ENCODE peak calls at places on chromosomes 4 and X, in six cellular contexts. R is D341Med; E is ureter; I is stimulated activated CD8-positive, alpha-beta memory T cell treated with anti-CD3 and anti-CD28 coated beads, Interleukin-2, amount 100 ng/mL, for 48 hours; S is SK-N-SH; D is mesendoderm. T is an unnamed sample.

GRCh38 chr4:111066447-111066846 is 443.6 kb upstream of the PITX2 start:
- DNase-seq in R (no peak), E (no peak), D (no peak), S (no peak), I (no peak), T (no peak)

GRCh38 chr4:37008199-37008598 is 236.3 kb upstream of the NWD2 start:
- DNase-seq in E (peak), I (no peak), D (peak), S (no peak), R (no peak), T (no peak)

GRCh38 chr4:92600638-92601037 is 296.9 kb downstream of the GRID2 start:
- DNase-seq in R (peak), I (no peak), E (no peak), S (no peak), D (peak), T (no peak)

GRCh38 chr4:105887508-105887907 is 7.8 kb upstream of the NPNT start:
- DNase-seq in E (no peak), D (no peak), I (no peak), R (no peak), S (no peak), T (no peak)

GRCh38 chr4:131430302-131430701 is 1718.8 kb upstream of the PCDH10 start:
- DNase-seq in I (no peak), E (no peak), R (no peak), D (peak), S (no peak), T (no peak)

GRCh38 chrX:53262918-53263394 is 18.4 kb downstream of the IQSEC2 start:
- DNase-seq in I (no peak), S (no peak), E (no peak), R (no peak), D (no peak), T (no peak)

GRCh38 chrX:101260435-101260834 is 30.7 kb downstream of the TAF7L start:
- DNase-seq in R (no peak), I (no peak), D (peak), S (no peak), E (no peak), T (no peak)

GRCh38 chr4:128835498-128836222 is 26.2 kb downstream of the JADE1 start:
- DNase-seq in S (no peak), I (no peak), D (no peak), R (no peak), E (peak), T (peak)

GRCh38 chrX:48695925-48696300 is 621 bp upstream of the SUV39H1 start:
- DNase-seq in I (no peak), E (no peak), R (peak), S (peak), D (peak), T (no peak)

GRCh38 chrX:15674514-15674898 is 9.9 kb upstream of the CLTRN start:
- DNase-seq in I (peak), D (no peak), S (peak), R (peak), E (peak), T (peak)

GRCh38 chr4:19239565-19239964 is 1012.1 kb upstream of the SLIT2 start:
- DNase-seq in R (no peak), I (no peak), D (no peak), S (no peak), E (no peak), T (no peak)

GRCh38 chrX:42247241-42247640 is 323.9 kb upstream of the CASK start:
- DNase-seq in E (no peak), R (no peak), I (no peak), D (no peak), S (no peak), T (no peak)

GRCh38 chr4:67779631-67780030 is 25.4 kb upstream of the GNRHR start:
- DNase-seq in E (no peak), D (no peak), S (no peak), R (no peak), I (no peak), T (no peak)

GRCh38 chr4:1488831-1489638 is 82.8 kb upstream of the NKX1-1 start:
- DNase-seq in R (no peak), S (no peak), D (no peak), I (no peak), E (no peak), T (no peak)

GRCh38 chrX:141733371-141733770 is 34.8 kb upstream of the SPANXD start:
- DNase-seq in I (no peak), S (no peak), E (no peak), D (no peak), R (no peak), T (no peak)

GRCh38 chrX:53000447-53001208 is 42.3 kb upstream of the FAM156A start:
- DNase-seq in R (no peak), E (no peak), S (no peak), D (no peak), I (no peak), T (peak)

GRCh38 chr4:53908661-53909078 is 155.7 kb downstream of the CHIC2 start:
- DNase-seq in S (peak), E (peak), R (peak), I (no peak), D (peak), T (peak)

GRCh38 chrX:30668581-30668980 is 15.4 kb downstream of the GK start:
- DNase-seq in S (no peak), R (no peak), I (no peak), E (no peak), D (no peak), T (no peak)

GRCh38 chr4:47741200-47741599 is 96.7 kb downstream of the CORIN start:
- DNase-seq in R (no peak), D (no peak), I (no peak), E (no peak), S (no peak), T (no peak)

GRCh38 chr4:74123065-74123728 is 24.2 kb upstream of the CXCL2 start:
- DNase-seq in E (no peak), S (no peak), D (no peak), R (peak), I (no peak), T (no peak)

GRCh38 chrX:40746536-40746935 is 11.2 kb upstream of the MED14 start:
- DNase-seq in I (no peak), R (no peak), E (no peak), D (no peak), S (no peak), T (no peak)

GRCh38 chr4:119212964-119213606 is 572 bp downstream of the USP53 start:
- DNase-seq in I (peak), S (peak), D (peak), E (peak), R (peak), T (peak)

GRCh38 chr4:152094851-152095700 is 334.3 kb upstream of the GATB start:
- DNase-seq in D (no peak), S (no peak), I (no peak), E (no peak), R (no peak), T (no peak)

GRCh38 chrX:1685460-1685859 is 70.6 kb downstream of the ASMT start:
- DNase-seq in S (no peak), E (no peak), I (no peak), R (no peak), D (no peak), T (no peak)

GRCh38 chr4:2878346-2878745 is 34.7 kb downstream of the ADD1 start:
- DNase-seq in E (no peak), R (no peak), D (no peak), S (no peak), I (peak), T (no peak)

GRCh38 chr4:65393078-65393477 is 277.2 kb downstream of the EPHA5 start:
- DNase-seq in S (no peak), R (no peak), E (no peak), D (no peak), I (no peak), T (no peak)

GRCh38 chr4:8647626-8648025 is 55.1 kb downstream of the CPZ start:
- DNase-seq in E (peak), R (peak), I (no peak), D (no peak), S (no peak), T (no peak)

GRCh38 chr4:32161382-32161781 is 1441.2 kb downstream of the PCDH7 start:
- DNase-seq in R (no peak), D (peak), E (no peak), I (no peak), S (no peak), T (no peak)

GRCh38 chr4:99669084-99669483 is 11.5 kb upstream of the C4orf54 start:
- DNase-seq in I (no peak), E (no peak), S (no peak), D (no peak), R (no peak), T (no peak)

GRCh38 chr4:183783933-183784622 is 121.0 kb upstream of the STOX2 start:
- DNase-seq in R (no peak), I (no peak), D (no peak), E (no peak), S (no peak), T (peak)

GRCh38 chrX:28920554-28920953 is 333.3 kb downstream of the IL1RAPL1 start:
- DNase-seq in S (no peak), I (no peak), E (no peak), R (no peak), D (no peak), T (no peak)

GRCh38 chrX:44945736-44946135 is 72.7 kb downstream of the KDM6A start:
- DNase-seq in I (no peak), R (peak), E (no peak), D (no peak), S (no peak), T (no peak)

GRCh38 chrX:23373129-23373804 is 38.6 kb downstream of the PTCHD1 start:
- DNase-seq in D (no peak), S (no peak), R (no peak), E (no peak), I (no peak), T (no peak)

T was measured in adrenal gland.